ENCODE peak calls at places on chromosomes 4 and X, in seven cellular contexts. V is HCT116, N is GM12878, S is HepG2, E is H1, W is SK-N-SH, P is K562. F is an unnamed sample.

GRCh38 chr4:7333801-7334421 is 100.8 kb downstream of the PSAPL1 start:
- DNase-seq in S (no peak), V (no peak), N (no peak), P (no peak), W (no peak), E (no peak), F (no peak)

GRCh38 chr4:145308598-145308997 is 128.2 kb upstream of the OTUD4 start:
- DNase-seq in W (no peak), P (no peak), V (no peak), S (no peak), N (peak; percentile 55), E (no peak), F (no peak)

GRCh38 chr4:87053802-87054767 is 119.3 kb downstream of the AFF1 start:
- DNase-seq in P (peak; percentile 62), N (no peak), E (no peak), S (no peak), W (no peak), V (no peak), F (no peak)

GRCh38 chrX:148135738-148136137 is 154.6 kb downstream of the FMR1NB start:
- DNase-seq in N (no peak), S (no peak), E (no peak), P (no peak), V (no peak), W (no peak), F (no peak)

GRCh38 chr4:111028829-111029228 is 406.0 kb upstream of the PITX2 start:
- DNase-seq in E (no peak), P (no peak), N (no peak), W (no peak), V (no peak), S (no peak), F (no peak)

GRCh38 chrX:111445485-111445884 is 33.5 kb upstream of the DCX start:
- DNase-seq in N (no peak), S (peak; percentile 21), E (no peak), W (peak; percentile 16), P (peak; percentile 18), V (peak; percentile 15), F (peak; percentile 40)

GRCh38 chrX:67789536-67789935 is 245.7 kb downstream of the AR start:
- DNase-seq in V (no peak), E (no peak), P (no peak), W (no peak), N (no peak), S (no peak), F (peak; percentile 53)

GRCh38 chrX:103309860-103310591 is 764 bp downstream of the BEX2 start:
- DNase-seq in N (no peak), W (peak; percentile 56), E (no peak), S (no peak), V (no peak), P (no peak), F (no peak)

GRCh38 chrX:68133181-68133580 is 300.1 kb downstream of the OPHN1 start:
- DNase-seq in P (no peak), W (no peak), E (no peak), V (no peak), N (no peak), S (no peak), F (no peak)

GRCh38 chr4:104490770-104491395 is 3.8 kb downstream of the CXXC4 start:
- DNase-seq in S (peak; percentile 17), P (peak; percentile 48), E (peak; percentile 62), N (no peak), V (no peak), W (peak; percentile 81), F (no peak)

GRCh38 chr4:181863846-181864245 is 379.4 kb upstream of the TENM3 start:
- DNase-seq in V (no peak), P (no peak), E (no peak), N (no peak), W (no peak), S (no peak), F (no peak)

GRCh38 chrX:54044126-54044876 is at the start of gene PHF8:
- DNase-seq in P (peak; percentile 88), E (peak; percentile 92), W (peak; percentile 84), N (peak; percentile 77), S (peak; percentile 86), V (peak; percentile 88), F (peak; percentile 99)

GRCh38 chr4:121950680-121951569 is 935 bp downstream of the TRPC3 start:
- DNase-seq in V (no peak), S (no peak), N (no peak), P (peak; percentile 11), E (peak; percentile 76), W (peak; percentile 44), F (no peak)

GRCh38 chr4:6474053-6474568 is 1.7 kb upstream of the PPP2R2C start:
- DNase-seq in N (no peak), P (peak; percentile 55), E (peak; percentile 60), S (peak; percentile 12), W (peak; percentile 60), V (no peak), F (no peak)

GRCh38 chr4:151297170-151297569 is 20.2 kb downstream of the PRSS48 start:
- DNase-seq in E (no peak), S (no peak), P (no peak), W (no peak), N (no peak), V (no peak), F (no peak)

GRCh38 chrX:70505451-70505841 is 60.8 kb downstream of the DLG3 start:
- DNase-seq in V (no peak), E (no peak), S (no peak), W (no peak), N (no peak), P (no peak), F (no peak)

GRCh38 chrX:42748067-42748850 is 29.7 kb downstream of the PPP1R2C start:
- DNase-seq in P (no peak), V (no peak), W (no peak), E (no peak), N (no peak), S (no peak), F (no peak)

GRCh38 chr4:127648061-127648460 is 15.3 kb downstream of the INTU start:
- DNase-seq in P (no peak), S (no peak), V (no peak), W (no peak), E (no peak), N (no peak), F (no peak)

GRCh38 chr4:1570291-1571164 is 113.6 kb downstream of the FAM53A start:
- DNase-seq in E (no peak), N (no peak), V (no peak), P (no peak), S (no peak), W (no peak), F (no peak)

GRCh38 chr4:10200869-10201268 is 84.3 kb upstream of the WDR1 start:
- DNase-seq in W (no peak), S (no peak), P (peak; percentile 74), V (no peak), E (no peak), N (no peak), F (no peak)

GRCh38 chr4:99586322-99586721 is 11.7 kb downstream of the MTTP start:
- DNase-seq in W (no peak), S (no peak), V (no peak), N (no peak), E (no peak), P (no peak), F (no peak)

GRCh38 chr4:15238720-15239119 is 189.1 kb upstream of the C1QTNF7 start:
- DNase-seq in W (peak; percentile 65), E (peak; percentile 65), S (peak; percentile 5), N (no peak), V (no peak), P (peak; percentile 22), F (peak; percentile 29)

GRCh38 chrX:123648028-123648810 is 84.6 kb downstream of the THOC2 start:
- DNase-seq in S (peak; percentile 81), P (no peak), V (no peak), W (no peak), E (peak; percentile 54), N (no peak), F (no peak)

GRCh38 chr4:113499696-113500095 is 261.8 kb downstream of the CAMK2D start:
- DNase-seq in W (no peak), E (no peak), P (no peak), S (peak; percentile 35), N (no peak), V (no peak), F (no peak)

GRCh38 chr4:2937986-2938385 is 25.2 kb downstream of the NOP14 start:
- DNase-seq in V (no peak), N (no peak), P (no peak), S (no peak), W (no peak), E (no peak), F (no peak)

GRCh38 chrX:152601848-152602616 is 35.7 kb upstream of the GABRQ start:
- DNase-seq in N (no peak), P (peak; percentile 11), V (peak; percentile 10), E (peak; percentile 47), W (peak; percentile 6), S (peak; percentile 1), F (no peak)

GRCh38 chr4:74032064-74032463 is 6.4 kb downstream of the CXCL3 start:
- DNase-seq in P (no peak), V (no peak), N (no peak), S (no peak), E (no peak), W (no peak), F (no peak)
- TF ChIP-seq JUND in P (no peak), V (no peak), N (no peak), S (no peak), E (no peak), W (no peak), F (no peak)

DNA sequence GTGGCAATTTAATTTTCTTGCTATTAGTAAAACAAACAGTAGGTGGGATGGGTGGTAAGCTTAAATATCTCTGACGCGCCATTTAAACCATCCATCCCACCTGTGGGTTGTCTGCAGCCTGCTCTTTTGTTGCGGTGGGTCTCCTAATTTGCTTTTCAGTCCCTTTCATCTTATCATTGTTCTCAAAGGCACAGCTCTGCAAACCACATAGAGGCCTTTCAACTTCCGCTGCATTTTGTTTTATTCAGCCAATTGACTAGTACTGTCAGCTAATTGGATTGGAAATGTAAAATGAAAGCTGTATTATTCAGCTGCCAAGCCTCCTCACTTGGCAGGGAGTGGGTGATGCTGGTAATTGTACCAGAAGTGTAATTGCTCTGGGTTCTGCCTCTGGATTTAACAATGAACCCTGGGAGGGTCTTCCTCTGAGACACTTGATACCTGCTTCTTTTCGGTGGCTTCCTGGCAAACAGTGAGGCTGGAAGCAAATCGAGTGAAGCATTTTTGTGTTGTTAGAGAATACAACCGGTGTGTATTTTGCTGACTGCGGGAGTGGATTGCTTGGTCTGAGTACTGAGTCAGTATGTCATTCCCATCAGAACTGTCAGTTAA is 165.6 kb downstream of the FRAS1 start:
- DNase-seq in N (no peak), E (no peak), S (no peak), P (no peak), W (no peak), V (no peak), F (no peak)
- TF ChIP-seq JUND in N (no peak), E (no peak), S (no peak), P (no peak), W (no peak), V (no peak), F (no peak)

DNA sequence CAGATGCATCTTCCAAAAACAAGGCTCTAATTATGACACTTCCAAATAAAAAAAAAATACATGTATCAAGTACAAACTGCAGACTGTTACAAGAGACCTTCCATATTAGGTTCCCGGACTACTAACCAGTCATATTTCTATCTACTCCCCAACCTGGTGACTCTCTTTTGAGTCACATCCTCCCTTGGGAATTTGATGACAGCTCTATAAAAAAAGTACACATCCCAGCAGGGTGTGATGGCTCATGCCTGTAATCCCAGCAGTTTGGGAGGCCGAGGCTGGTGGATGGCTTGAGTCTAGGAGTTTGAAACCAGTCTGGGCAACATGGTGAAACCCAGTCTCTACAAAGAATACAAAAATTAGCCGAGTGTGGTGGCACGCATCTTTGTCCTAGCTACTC is 14.9 kb downstream of the RPGR start:
- DNase-seq in N (no peak), V (peak; percentile 56), P (no peak), E (no peak), S (no peak), W (no peak), F (no peak)
- TF ChIP-seq JUND in N (no peak), V (peak; percentile 57), P (no peak), E (no peak), S (no peak), W (peak; percentile 67), F (no peak)

GRCh38 chr4:138492178-138492577 is 250.0 kb upstream of the SLC7A11 start:
- DNase-seq in E (no peak), N (no peak), V (no peak), P (no peak), S (no peak), W (no peak), F (no peak)
- TF ChIP-seq JUND in E (no peak), N (no peak), V (no peak), P (no peak), S (no peak), W (no peak), F (no peak)